ENCODE peak calls at places on chromosomes 1 and 21, in ten cellular contexts. One of them, this sample, is unnamed.

GRCh38 chr1:77627965-77628570 is 54.4 kb downstream of the ZZZ3 start:
- DNase-seq in CD8-positive, alpha-beta T cell: no peak
- DNase-seq in upper lobe of right lung: no peak
- DNase-seq in stimulated activated CD4-positive, alpha-beta T cell treated with anti-CD3 and anti-CD28 coated beads, Interleukin-12 subunit alpha, Interleukin-12 subunit beta, amount 100 ng/mL, for 24 hours: no peak
- DNase-seq in NCI-H2029: no peak
- DNase-seq in T-helper 2 cell: no peak
- DNase-seq in activated CD4-positive, alpha-beta memory T cell treated with anti-CD3 and anti-CD28 coated beads, Interleukin-2, amount 10 ng/mL, durations not matched to agents 7 days and 5 days: no peak
- DNase-seq in Right ventricle myocardium superior: no peak
- DNase-seq in iPS DF 19.7: no peak
- DNase-seq in NB4: no peak
- DNase-seq in this sample: no peak

GRCh38 chr1:145892486-145893087 is 6.9 kb upstream of the ANKRD35 start:
- DNase-seq in CD8-positive, alpha-beta T cell: no peak
- DNase-seq in activated CD4-positive, alpha-beta memory T cell treated with anti-CD3 and anti-CD28 coated beads, Interleukin-2, amount 10 ng/mL, durations not matched to agents 7 days and 5 days: no peak
- DNase-seq in Right ventricle myocardium superior: no peak
- DNase-seq in NB4: no peak
- DNase-seq in upper lobe of right lung: peak
- DNase-seq in NCI-H2029: no peak
- DNase-seq in iPS DF 19.7: no peak
- DNase-seq in stimulated activated CD4-positive, alpha-beta T cell treated with anti-CD3 and anti-CD28 coated beads, Interleukin-12 subunit alpha, Interleukin-12 subunit beta, amount 100 ng/mL, for 24 hours: no peak
- DNase-seq in T-helper 2 cell: no peak
- DNase-seq in this sample: no peak

GRCh38 chr1:201176931-201177330 is 13.7 kb upstream of the IGFN1 start:
- DNase-seq in NB4: no peak
- DNase-seq in iPS DF 19.7: no peak
- DNase-seq in upper lobe of right lung: peak
- DNase-seq in stimulated activated CD4-positive, alpha-beta T cell treated with anti-CD3 and anti-CD28 coated beads, Interleukin-12 subunit alpha, Interleukin-12 subunit beta, amount 100 ng/mL, for 24 hours: no peak
- DNase-seq in T-helper 2 cell: no peak
- DNase-seq in NCI-H2029: no peak
- DNase-seq in Right ventricle myocardium superior: no peak
- DNase-seq in activated CD4-positive, alpha-beta memory T cell treated with anti-CD3 and anti-CD28 coated beads, Interleukin-2, amount 10 ng/mL, durations not matched to agents 7 days and 5 days: no peak
- DNase-seq in CD8-positive, alpha-beta T cell: no peak
- DNase-seq in this sample: no peak

GRCh38 chr1:201774983-201775344 is 54.0 kb upstream of the IPO9 start:
- DNase-seq in NCI-H2029: no peak
- DNase-seq in upper lobe of right lung: no peak
- DNase-seq in NB4: no peak
- DNase-seq in CD8-positive, alpha-beta T cell: no peak
- DNase-seq in stimulated activated CD4-positive, alpha-beta T cell treated with anti-CD3 and anti-CD28 coated beads, Interleukin-12 subunit alpha, Interleukin-12 subunit beta, amount 100 ng/mL, for 24 hours: no peak
- DNase-seq in iPS DF 19.7: no peak
- DNase-seq in activated CD4-positive, alpha-beta memory T cell treated with anti-CD3 and anti-CD28 coated beads, Interleukin-2, amount 10 ng/mL, durations not matched to agents 7 days and 5 days: no peak
- DNase-seq in T-helper 2 cell: no peak
- DNase-seq in Right ventricle myocardium superior: no peak
- DNase-seq in this sample: no peak

GRCh38 chr1:210917560-210918214 is 216.3 kb downstream of the KCNH1 start:
- DNase-seq in stimulated activated CD4-positive, alpha-beta T cell treated with anti-CD3 and anti-CD28 coated beads, Interleukin-12 subunit alpha, Interleukin-12 subunit beta, amount 100 ng/mL, for 24 hours: no peak
- DNase-seq in NCI-H2029: no peak
- DNase-seq in NB4: no peak
- DNase-seq in upper lobe of right lung: no peak
- DNase-seq in activated CD4-positive, alpha-beta memory T cell treated with anti-CD3 and anti-CD28 coated beads, Interleukin-2, amount 10 ng/mL, durations not matched to agents 7 days and 5 days: no peak
- DNase-seq in CD8-positive, alpha-beta T cell: no peak
- DNase-seq in iPS DF 19.7: no peak
- DNase-seq in T-helper 2 cell: no peak
- DNase-seq in Right ventricle myocardium superior: no peak
- DNase-seq in this sample: no peak

GRCh38 chr1:200118779-200119505 is 91.4 kb downstream of the NR5A2 start:
- DNase-seq in NB4: no peak
- DNase-seq in Right ventricle myocardium superior: no peak
- DNase-seq in NCI-H2029: peak
- DNase-seq in iPS DF 19.7: no peak
- DNase-seq in upper lobe of right lung: no peak
- DNase-seq in CD8-positive, alpha-beta T cell: no peak
- DNase-seq in T-helper 2 cell: no peak
- DNase-seq in stimulated activated CD4-positive, alpha-beta T cell treated with anti-CD3 and anti-CD28 coated beads, Interleukin-12 subunit alpha, Interleukin-12 subunit beta, amount 100 ng/mL, for 24 hours: no peak
- DNase-seq in activated CD4-positive, alpha-beta memory T cell treated with anti-CD3 and anti-CD28 coated beads, Interleukin-2, amount 10 ng/mL, durations not matched to agents 7 days and 5 days: no peak
- DNase-seq in this sample: no peak

GRCh38 chr1:149931212-149931805 is 3.7 kb upstream of the SF3B4 start:
- DNase-seq in upper lobe of right lung: no peak
- DNase-seq in T-helper 2 cell: no peak
- DNase-seq in activated CD4-positive, alpha-beta memory T cell treated with anti-CD3 and anti-CD28 coated beads, Interleukin-2, amount 10 ng/mL, durations not matched to agents 7 days and 5 days: no peak
- DNase-seq in stimulated activated CD4-positive, alpha-beta T cell treated with anti-CD3 and anti-CD28 coated beads, Interleukin-12 subunit alpha, Interleukin-12 subunit beta, amount 100 ng/mL, for 24 hours: no peak
- DNase-seq in NCI-H2029: no peak
- DNase-seq in iPS DF 19.7: no peak
- DNase-seq in NB4: peak
- DNase-seq in Right ventricle myocardium superior: no peak
- DNase-seq in CD8-positive, alpha-beta T cell: no peak
- DNase-seq in this sample: no peak

GRCh38 chr1:23625459-23625858 is 66.1 kb upstream of the RPL11 start:
- DNase-seq in stimulated activated CD4-positive, alpha-beta T cell treated with anti-CD3 and anti-CD28 coated beads, Interleukin-12 subunit alpha, Interleukin-12 subunit beta, amount 100 ng/mL, for 24 hours: no peak
- DNase-seq in CD8-positive, alpha-beta T cell: no peak
- DNase-seq in Right ventricle myocardium superior: no peak
- DNase-seq in activated CD4-positive, alpha-beta memory T cell treated with anti-CD3 and anti-CD28 coated beads, Interleukin-2, amount 10 ng/mL, durations not matched to agents 7 days and 5 days: no peak
- DNase-seq in upper lobe of right lung: no peak
- DNase-seq in iPS DF 19.7: no peak
- DNase-seq in T-helper 2 cell: no peak
- DNase-seq in NCI-H2029: no peak
- DNase-seq in NB4: no peak
- DNase-seq in this sample: no peak

GRCh38 chr1:114437812-114438211 is 73.2 kb downstream of the TRIM33 start:
- DNase-seq in Right ventricle myocardium superior: no peak
- DNase-seq in T-helper 2 cell: no peak
- DNase-seq in upper lobe of right lung: no peak
- DNase-seq in activated CD4-positive, alpha-beta memory T cell treated with anti-CD3 and anti-CD28 coated beads, Interleukin-2, amount 10 ng/mL, durations not matched to agents 7 days and 5 days: no peak
- DNase-seq in iPS DF 19.7: no peak
- DNase-seq in CD8-positive, alpha-beta T cell: no peak
- DNase-seq in NCI-H2029: no peak
- DNase-seq in stimulated activated CD4-positive, alpha-beta T cell treated with anti-CD3 and anti-CD28 coated beads, Interleukin-12 subunit alpha, Interleukin-12 subunit beta, amount 100 ng/mL, for 24 hours: no peak
- DNase-seq in NB4: no peak
- DNase-seq in this sample: no peak

GRCh38 chr1:38746413-38746812 is 113.2 kb downstream of the RRAGC start:
- DNase-seq in activated CD4-positive, alpha-beta memory T cell treated with anti-CD3 and anti-CD28 coated beads, Interleukin-2, amount 10 ng/mL, durations not matched to agents 7 days and 5 days: no peak
- DNase-seq in CD8-positive, alpha-beta T cell: no peak
- DNase-seq in NCI-H2029: no peak
- DNase-seq in NB4: no peak
- DNase-seq in upper lobe of right lung: no peak
- DNase-seq in iPS DF 19.7: no peak
- DNase-seq in Right ventricle myocardium superior: no peak
- DNase-seq in stimulated activated CD4-positive, alpha-beta T cell treated with anti-CD3 and anti-CD28 coated beads, Interleukin-12 subunit alpha, Interleukin-12 subunit beta, amount 100 ng/mL, for 24 hours: no peak
- DNase-seq in T-helper 2 cell: no peak
- DNase-seq in this sample: no peak

GRCh38 chr1:34794001-34794789 is 1.4 kb downstream of the GJA4 start:
- DNase-seq in iPS DF 19.7: no peak
- DNase-seq in CD8-positive, alpha-beta T cell: no peak
- DNase-seq in stimulated activated CD4-positive, alpha-beta T cell treated with anti-CD3 and anti-CD28 coated beads, Interleukin-12 subunit alpha, Interleukin-12 subunit beta, amount 100 ng/mL, for 24 hours: no peak
- DNase-seq in activated CD4-positive, alpha-beta memory T cell treated with anti-CD3 and anti-CD28 coated beads, Interleukin-2, amount 10 ng/mL, durations not matched to agents 7 days and 5 days: no peak
- DNase-seq in NB4: no peak
- DNase-seq in NCI-H2029: no peak
- DNase-seq in T-helper 2 cell: no peak
- DNase-seq in upper lobe of right lung: no peak
- DNase-seq in Right ventricle myocardium superior: no peak
- DNase-seq in this sample: no peak

GRCh38 chr1:163720294-163720693 is 398.5 kb downstream of the NUF2 start:
- DNase-seq in iPS DF 19.7: no peak
- DNase-seq in CD8-positive, alpha-beta T cell: no peak
- DNase-seq in activated CD4-positive, alpha-beta memory T cell treated with anti-CD3 and anti-CD28 coated beads, Interleukin-2, amount 10 ng/mL, durations not matched to agents 7 days and 5 days: no peak
- DNase-seq in Right ventricle myocardium superior: no peak
- DNase-seq in NCI-H2029: no peak
- DNase-seq in stimulated activated CD4-positive, alpha-beta T cell treated with anti-CD3 and anti-CD28 coated beads, Interleukin-12 subunit alpha, Interleukin-12 subunit beta, amount 100 ng/mL, for 24 hours: no peak
- DNase-seq in T-helper 2 cell: no peak
- DNase-seq in NB4: no peak
- DNase-seq in upper lobe of right lung: no peak
- DNase-seq in this sample: no peak

GRCh38 chr21:34974162-34974981 is 74.7 kb downstream of the RUNX1 start:
- DNase-seq in activated CD4-positive, alpha-beta memory T cell treated with anti-CD3 and anti-CD28 coated beads, Interleukin-2, amount 10 ng/mL, durations not matched to agents 7 days and 5 days: peak
- DNase-seq in stimulated activated CD4-positive, alpha-beta T cell treated with anti-CD3 and anti-CD28 coated beads, Interleukin-12 subunit alpha, Interleukin-12 subunit beta, amount 100 ng/mL, for 24 hours: no peak
- DNase-seq in upper lobe of right lung: no peak
- DNase-seq in NCI-H2029: no peak
- DNase-seq in Right ventricle myocardium superior: no peak
- DNase-seq in NB4: no peak
- DNase-seq in iPS DF 19.7: no peak
- DNase-seq in CD8-positive, alpha-beta T cell: peak
- DNase-seq in T-helper 2 cell: no peak
- DNase-seq in this sample: no peak

GRCh38 chr1:226687476-226687875 is 51.6 kb downstream of the ITPKB start:
- DNase-seq in upper lobe of right lung: no peak
- DNase-seq in activated CD4-positive, alpha-beta memory T cell treated with anti-CD3 and anti-CD28 coated beads, Interleukin-2, amount 10 ng/mL, durations not matched to agents 7 days and 5 days: peak
- DNase-seq in NCI-H2029: no peak
- DNase-seq in NB4: no peak
- DNase-seq in T-helper 2 cell: no peak
- DNase-seq in iPS DF 19.7: no peak
- DNase-seq in Right ventricle myocardium superior: no peak
- DNase-seq in stimulated activated CD4-positive, alpha-beta T cell treated with anti-CD3 and anti-CD28 coated beads, Interleukin-12 subunit alpha, Interleukin-12 subunit beta, amount 100 ng/mL, for 24 hours: no peak
- DNase-seq in CD8-positive, alpha-beta T cell: no peak
- DNase-seq in this sample: no peak

GRCh38 chr1:109644670-109645069 is 11.2 kb upstream of the GSTM4 start:
- DNase-seq in upper lobe of right lung: peak
- DNase-seq in NB4: no peak
- DNase-seq in NCI-H2029: no peak
- DNase-seq in stimulated activated CD4-positive, alpha-beta T cell treated with anti-CD3 and anti-CD28 coated beads, Interleukin-12 subunit alpha, Interleukin-12 subunit beta, amount 100 ng/mL, for 24 hours: no peak
- DNase-seq in activated CD4-positive, alpha-beta memory T cell treated with anti-CD3 and anti-CD28 coated beads, Interleukin-2, amount 10 ng/mL, durations not matched to agents 7 days and 5 days: no peak
- DNase-seq in iPS DF 19.7: no peak
- DNase-seq in CD8-positive, alpha-beta T cell: no peak
- DNase-seq in Right ventricle myocardium superior: no peak
- DNase-seq in T-helper 2 cell: no peak
- DNase-seq in this sample: no peak

GRCh38 chr21:35649186-35649585 is 411.1 kb downstream of the SETD4 start:
- DNase-seq in Right ventricle myocardium superior: no peak
- DNase-seq in T-helper 2 cell: no peak
- DNase-seq in NB4: no peak
- DNase-seq in CD8-positive, alpha-beta T cell: no peak
- DNase-seq in stimulated activated CD4-positive, alpha-beta T cell treated with anti-CD3 and anti-CD28 coated beads, Interleukin-12 subunit alpha, Interleukin-12 subunit beta, amount 100 ng/mL, for 24 hours: no peak
- DNase-seq in NCI-H2029: peak
- DNase-seq in activated CD4-positive, alpha-beta memory T cell treated with anti-CD3 and anti-CD28 coated beads, Interleukin-2, amount 10 ng/mL, durations not matched to agents 7 days and 5 days: no peak
- DNase-seq in iPS DF 19.7: no peak
- DNase-seq in upper lobe of right lung: no peak
- DNase-seq in this sample: peak

GRCh38 chr1:31579374-31579773 is 3.1 kb downstream of the TINAGL1 start:
- DNase-seq in iPS DF 19.7: no peak
- DNase-seq in Right ventricle myocardium superior: no peak
- DNase-seq in upper lobe of right lung: peak
- DNase-seq in NB4: no peak
- DNase-seq in CD8-positive, alpha-beta T cell: no peak
- DNase-seq in T-helper 2 cell: no peak
- DNase-seq in stimulated activated CD4-positive, alpha-beta T cell treated with anti-CD3 and anti-CD28 coated beads, Interleukin-12 subunit alpha, Interleukin-12 subunit beta, amount 100 ng/mL, for 24 hours: no peak
- DNase-seq in NCI-H2029: no peak
- DNase-seq in activated CD4-positive, alpha-beta memory T cell treated with anti-CD3 and anti-CD28 coated beads, Interleukin-2, amount 10 ng/mL, durations not matched to agents 7 days and 5 days: no peak
- DNase-seq in this sample: no peak

GRCh38 chr1:109467301-109467777 is 993 bp downstream of the SYPL2 start:
- DNase-seq in NCI-H2029: no peak
- DNase-seq in stimulated activated CD4-positive, alpha-beta T cell treated with anti-CD3 and anti-CD28 coated beads, Interleukin-12 subunit alpha, Interleukin-12 subunit beta, amount 100 ng/mL, for 24 hours: no peak
- DNase-seq in T-helper 2 cell: no peak
- DNase-seq in iPS DF 19.7: no peak
- DNase-seq in upper lobe of right lung: no peak
- DNase-seq in activated CD4-positive, alpha-beta memory T cell treated with anti-CD3 and anti-CD28 coated beads, Interleukin-2, amount 10 ng/mL, durations not matched to agents 7 days and 5 days: no peak
- DNase-seq in Right ventricle myocardium superior: peak
- DNase-seq in NB4: no peak
- DNase-seq in CD8-positive, alpha-beta T cell: no peak
- DNase-seq in this sample: no peak

GRCh38 chr1:233295775-233296322 is 324 bp upstream of the PCNX2 start:
- DNase-seq in iPS DF 19.7: no peak
- DNase-seq in upper lobe of right lung: no peak
- DNase-seq in CD8-positive, alpha-beta T cell: no peak
- DNase-seq in NCI-H2029: no peak
- DNase-seq in activated CD4-positive, alpha-beta memory T cell treated with anti-CD3 and anti-CD28 coated beads, Interleukin-2, amount 10 ng/mL, durations not matched to agents 7 days and 5 days: no peak
- DNase-seq in NB4: no peak
- DNase-seq in Right ventricle myocardium superior: no peak
- DNase-seq in T-helper 2 cell: no peak
- DNase-seq in stimulated activated CD4-positive, alpha-beta T cell treated with anti-CD3 and anti-CD28 coated beads, Interleukin-12 subunit alpha, Interleukin-12 subunit beta, amount 100 ng/mL, for 24 hours: no peak
- DNase-seq in this sample: no peak

GRCh38 chr1:172351761-172352161 is 68.7 kb upstream of the C1orf105 start:
- DNase-seq in iPS DF 19.7: no peak
- DNase-seq in CD8-positive, alpha-beta T cell: no peak
- DNase-seq in activated CD4-positive, alpha-beta memory T cell treated with anti-CD3 and anti-CD28 coated beads, Interleukin-2, amount 10 ng/mL, durations not matched to agents 7 days and 5 days: no peak
- DNase-seq in NB4: no peak
- DNase-seq in upper lobe of right lung: no peak
- DNase-seq in stimulated activated CD4-positive, alpha-beta T cell treated with anti-CD3 and anti-CD28 coated beads, Interleukin-12 subunit alpha, Interleukin-12 subunit beta, amount 100 ng/mL, for 24 hours: no peak
- DNase-seq in NCI-H2029: no peak
- DNase-seq in T-helper 2 cell: no peak
- DNase-seq in Right ventricle myocardium superior: no peak
- DNase-seq in this sample: no peak

GRCh38 chr1:67838180-67838912 is 5.1 kb upstream of the GNG12 start:
- DNase-seq in iPS DF 19.7: no peak
- DNase-seq in T-helper 2 cell: no peak
- DNase-seq in NCI-H2029: no peak
- DNase-seq in CD8-positive, alpha-beta T cell: no peak
- DNase-seq in upper lobe of right lung: no peak
- DNase-seq in Right ventricle myocardium superior: no peak
- DNase-seq in stimulated activated CD4-positive, alpha-beta T cell treated with anti-CD3 and anti-CD28 coated beads, Interleukin-12 subunit alpha, Interleukin-12 subunit beta, amount 100 ng/mL, for 24 hours: no peak
- DNase-seq in activated CD4-positive, alpha-beta memory T cell treated with anti-CD3 and anti-CD28 coated beads, Interleukin-2, amount 10 ng/mL, durations not matched to agents 7 days and 5 days: no peak
- DNase-seq in NB4: no peak
- DNase-seq in this sample: no peak

GRCh38 chr1:47228644-47229030 is 3.4 kb downstream of the TAL1 start:
- DNase-seq in activated CD4-positive, alpha-beta memory T cell treated with anti-CD3 and anti-CD28 coated beads, Interleukin-2, amount 10 ng/mL, durations not matched to agents 7 days and 5 days: no peak
- DNase-seq in Right ventricle myocardium superior: peak
- DNase-seq in CD8-positive, alpha-beta T cell: no peak
- DNase-seq in NB4: no peak
- DNase-seq in NCI-H2029: no peak
- DNase-seq in iPS DF 19.7: no peak
- DNase-seq in T-helper 2 cell: no peak
- DNase-seq in stimulated activated CD4-positive, alpha-beta T cell treated with anti-CD3 and anti-CD28 coated beads, Interleukin-12 subunit alpha, Interleukin-12 subunit beta, amount 100 ng/mL, for 24 hours: no peak
- DNase-seq in upper lobe of right lung: no peak
- DNase-seq in this sample: no peak

GRCh38 chr1:40404670-40405462 is 31.3 kb downstream of the SMAP2 start:
- DNase-seq in upper lobe of right lung: no peak
- DNase-seq in Right ventricle myocardium superior: no peak
- DNase-seq in activated CD4-positive, alpha-beta memory T cell treated with anti-CD3 and anti-CD28 coated beads, Interleukin-2, amount 10 ng/mL, durations not matched to agents 7 days and 5 days: peak
- DNase-seq in CD8-positive, alpha-beta T cell: no peak
- DNase-seq in NCI-H2029: peak
- DNase-seq in NB4: peak
- DNase-seq in stimulated activated CD4-positive, alpha-beta T cell treated with anti-CD3 and anti-CD28 coated beads, Interleukin-12 subunit alpha, Interleukin-12 subunit beta, amount 100 ng/mL, for 24 hours: no peak
- DNase-seq in T-helper 2 cell: no peak
- DNase-seq in iPS DF 19.7: no peak
- DNase-seq in this sample: peak

GRCh38 chr1:39895731-39896480 is 5.8 kb downstream of the MYCL start:
- DNase-seq in activated CD4-positive, alpha-beta memory T cell treated with anti-CD3 and anti-CD28 coated beads, Interleukin-2, amount 10 ng/mL, durations not matched to agents 7 days and 5 days: no peak
- DNase-seq in NCI-H2029: no peak
- DNase-seq in iPS DF 19.7: no peak
- DNase-seq in NB4: no peak
- DNase-seq in upper lobe of right lung: no peak
- DNase-seq in stimulated activated CD4-positive, alpha-beta T cell treated with anti-CD3 and anti-CD28 coated beads, Interleukin-12 subunit alpha, Interleukin-12 subunit beta, amount 100 ng/mL, for 24 hours: no peak
- DNase-seq in CD8-positive, alpha-beta T cell: no peak
- DNase-seq in Right ventricle myocardium superior: no peak
- DNase-seq in T-helper 2 cell: no peak
- DNase-seq in this sample: no peak

GRCh38 chr1:200779326-200779725 is 40.6 kb downstream of the CAMSAP2 start:
- DNase-seq in Right ventricle myocardium superior: no peak
- DNase-seq in CD8-positive, alpha-beta T cell: no peak
- DNase-seq in upper lobe of right lung: no peak
- DNase-seq in iPS DF 19.7: no peak
- DNase-seq in NB4: no peak
- DNase-seq in stimulated activated CD4-positive, alpha-beta T cell treated with anti-CD3 and anti-CD28 coated beads, Interleukin-12 subunit alpha, Interleukin-12 subunit beta, amount 100 ng/mL, for 24 hours: no peak
- DNase-seq in T-helper 2 cell: no peak
- DNase-seq in NCI-H2029: no peak
- DNase-seq in activated CD4-positive, alpha-beta memory T cell treated with anti-CD3 and anti-CD28 coated beads, Interleukin-2, amount 10 ng/mL, durations not matched to agents 7 days and 5 days: no peak
- DNase-seq in this sample: no peak

GRCh38 chr21:45620201-45620600 is 23.3 kb upstream of the PCBP3 start:
- DNase-seq in activated CD4-positive, alpha-beta memory T cell treated with anti-CD3 and anti-CD28 coated beads, Interleukin-2, amount 10 ng/mL, durations not matched to agents 7 days and 5 days: no peak
- DNase-seq in upper lobe of right lung: peak
- DNase-seq in iPS DF 19.7: no peak
- DNase-seq in Right ventricle myocardium superior: no peak
- DNase-seq in NCI-H2029: no peak
- DNase-seq in NB4: no peak
- DNase-seq in T-helper 2 cell: no peak
- DNase-seq in CD8-positive, alpha-beta T cell: no peak
- DNase-seq in stimulated activated CD4-positive, alpha-beta T cell treated with anti-CD3 and anti-CD28 coated beads, Interleukin-12 subunit alpha, Interleukin-12 subunit beta, amount 100 ng/mL, for 24 hours: no peak
- DNase-seq in this sample: no peak

GRCh38 chr21:45560106-45561021 is 18.1 kb upstream of the SLC19A1 start:
- DNase-seq in NCI-H2029: no peak
- DNase-seq in iPS DF 19.7: no peak
- DNase-seq in upper lobe of right lung: peak
- DNase-seq in Right ventricle myocardium superior: no peak
- DNase-seq in T-helper 2 cell: no peak
- DNase-seq in activated CD4-positive, alpha-beta memory T cell treated with anti-CD3 and anti-CD28 coated beads, Interleukin-2, amount 10 ng/mL, durations not matched to agents 7 days and 5 days: no peak
- DNase-seq in CD8-positive, alpha-beta T cell: no peak
- DNase-seq in NB4: no peak
- DNase-seq in stimulated activated CD4-positive, alpha-beta T cell treated with anti-CD3 and anti-CD28 coated beads, Interleukin-12 subunit alpha, Interleukin-12 subunit beta, amount 100 ng/mL, for 24 hours: no peak
- DNase-seq in this sample: no peak

GRCh38 chr1:240008298-240008697 is 83.4 kb upstream of the FMN2 start:
- DNase-seq in CD8-positive, alpha-beta T cell: no peak
- DNase-seq in T-helper 2 cell: no peak
- DNase-seq in upper lobe of right lung: no peak
- DNase-seq in NCI-H2029: no peak
- DNase-seq in activated CD4-positive, alpha-beta memory T cell treated with anti-CD3 and anti-CD28 coated beads, Interleukin-2, amount 10 ng/mL, durations not matched to agents 7 days and 5 days: no peak
- DNase-seq in iPS DF 19.7: no peak
- DNase-seq in Right ventricle myocardium superior: no peak
- DNase-seq in NB4: no peak
- DNase-seq in stimulated activated CD4-positive, alpha-beta T cell treated with anti-CD3 and anti-CD28 coated beads, Interleukin-12 subunit alpha, Interleukin-12 subunit beta, amount 100 ng/mL, for 24 hours: no peak
- DNase-seq in this sample: no peak

This sample was measured in AG09319.